ENCODE peak calls at places on chromosome 1, in ten cellular contexts. One of them, this sample, is unnamed.

GRCh38 chr1:6317101-6317760 is 56.3 kb upstream of the GPR153 start:
- DNase-seq in stimulated activated naive CD8-positive, alpha-beta T cell treated with anti-CD3 and anti-CD28 coated beads, Interleukin-15, Interleukin-2, amounts not matched to agents 100 U/mL and 50 U/mL, for 24 hours: no peak
- DNase-seq in fibroblast of gingiva: no peak
- DNase-seq in T-helper 1 cell: no peak
- DNase-seq in HCEC 1CT: peak
- DNase-seq in lower lobe of right lung: no peak
- DNase-seq in left ventricle myocardium inferior: no peak
- DNase-seq in tibial artery: no peak
- DNase-seq in stimulated activated CD8-positive, alpha-beta memory T cell treated with anti-CD3 and anti-CD28 coated beads, Interleukin-15, amount 100 ng/mL, for 48 hours: no peak
- DNase-seq in GOT3: no peak
- DNase-seq in this sample: peak

GRCh38 chr1:74697832-74698231 is 24.2 kb upstream of the ERICH3 start:
- DNase-seq in stimulated activated naive CD8-positive, alpha-beta T cell treated with anti-CD3 and anti-CD28 coated beads, Interleukin-15, Interleukin-2, amounts not matched to agents 100 U/mL and 50 U/mL, for 24 hours: no peak
- DNase-seq in fibroblast of gingiva: no peak
- DNase-seq in T-helper 1 cell: no peak
- DNase-seq in HCEC 1CT: no peak
- DNase-seq in lower lobe of right lung: no peak
- DNase-seq in left ventricle myocardium inferior: no peak
- DNase-seq in tibial artery: no peak
- DNase-seq in stimulated activated CD8-positive, alpha-beta memory T cell treated with anti-CD3 and anti-CD28 coated beads, Interleukin-15, amount 100 ng/mL, for 48 hours: no peak
- DNase-seq in GOT3: no peak
- DNase-seq in this sample: no peak

GRCh38 chr1:200048244-200048643 is 20.7 kb downstream of the NR5A2 start:
- DNase-seq in stimulated activated naive CD8-positive, alpha-beta T cell treated with anti-CD3 and anti-CD28 coated beads, Interleukin-15, Interleukin-2, amounts not matched to agents 100 U/mL and 50 U/mL, for 24 hours: no peak
- DNase-seq in fibroblast of gingiva: no peak
- DNase-seq in T-helper 1 cell: no peak
- DNase-seq in HCEC 1CT: no peak
- DNase-seq in lower lobe of right lung: no peak
- DNase-seq in left ventricle myocardium inferior: no peak
- DNase-seq in tibial artery: no peak
- DNase-seq in stimulated activated CD8-positive, alpha-beta memory T cell treated with anti-CD3 and anti-CD28 coated beads, Interleukin-15, amount 100 ng/mL, for 48 hours: no peak
- DNase-seq in GOT3: no peak
- DNase-seq in this sample: no peak

GRCh38 chr1:16371725-16372124 is 4.7 kb downstream of the SZRD1 start:
- DNase-seq in stimulated activated naive CD8-positive, alpha-beta T cell treated with anti-CD3 and anti-CD28 coated beads, Interleukin-15, Interleukin-2, amounts not matched to agents 100 U/mL and 50 U/mL, for 24 hours: no peak
- DNase-seq in fibroblast of gingiva: peak
- DNase-seq in T-helper 1 cell: no peak
- DNase-seq in HCEC 1CT: peak
- DNase-seq in lower lobe of right lung: no peak
- DNase-seq in left ventricle myocardium inferior: no peak
- DNase-seq in tibial artery: no peak
- DNase-seq in stimulated activated CD8-positive, alpha-beta memory T cell treated with anti-CD3 and anti-CD28 coated beads, Interleukin-15, amount 100 ng/mL, for 48 hours: no peak
- DNase-seq in GOT3: no peak
- DNase-seq in this sample: no peak

GRCh38 chr1:163069142-163069541 is at the start of gene RGS4:
- DNase-seq in stimulated activated naive CD8-positive, alpha-beta T cell treated with anti-CD3 and anti-CD28 coated beads, Interleukin-15, Interleukin-2, amounts not matched to agents 100 U/mL and 50 U/mL, for 24 hours: no peak
- DNase-seq in fibroblast of gingiva: peak
- DNase-seq in T-helper 1 cell: no peak
- DNase-seq in HCEC 1CT: peak
- DNase-seq in lower lobe of right lung: no peak
- DNase-seq in left ventricle myocardium inferior: peak
- DNase-seq in tibial artery: peak
- DNase-seq in stimulated activated CD8-positive, alpha-beta memory T cell treated with anti-CD3 and anti-CD28 coated beads, Interleukin-15, amount 100 ng/mL, for 48 hours: no peak
- DNase-seq in GOT3: peak
- DNase-seq in this sample: no peak

GRCh38 chr1:215507119-215507518 is 60.0 kb upstream of the KCTD3 start:
- DNase-seq in stimulated activated naive CD8-positive, alpha-beta T cell treated with anti-CD3 and anti-CD28 coated beads, Interleukin-15, Interleukin-2, amounts not matched to agents 100 U/mL and 50 U/mL, for 24 hours: no peak
- DNase-seq in fibroblast of gingiva: no peak
- DNase-seq in T-helper 1 cell: no peak
- DNase-seq in HCEC 1CT: no peak
- DNase-seq in lower lobe of right lung: no peak
- DNase-seq in left ventricle myocardium inferior: no peak
- DNase-seq in tibial artery: no peak
- DNase-seq in stimulated activated CD8-positive, alpha-beta memory T cell treated with anti-CD3 and anti-CD28 coated beads, Interleukin-15, amount 100 ng/mL, for 48 hours: no peak
- DNase-seq in GOT3: no peak
- DNase-seq in this sample: no peak

GRCh38 chr1:41280189-41281032 is 38.3 kb upstream of the SCMH1 start:
- DNase-seq in stimulated activated naive CD8-positive, alpha-beta T cell treated with anti-CD3 and anti-CD28 coated beads, Interleukin-15, Interleukin-2, amounts not matched to agents 100 U/mL and 50 U/mL, for 24 hours: no peak
- DNase-seq in fibroblast of gingiva: no peak
- DNase-seq in T-helper 1 cell: no peak
- DNase-seq in HCEC 1CT: no peak
- DNase-seq in lower lobe of right lung: no peak
- DNase-seq in left ventricle myocardium inferior: no peak
- DNase-seq in tibial artery: no peak
- DNase-seq in stimulated activated CD8-positive, alpha-beta memory T cell treated with anti-CD3 and anti-CD28 coated beads, Interleukin-15, amount 100 ng/mL, for 48 hours: no peak
- DNase-seq in GOT3: no peak
- DNase-seq in this sample: no peak

GRCh38 chr1:215595231-215595630 is 28.1 kb downstream of the KCTD3 start:
- DNase-seq in stimulated activated naive CD8-positive, alpha-beta T cell treated with anti-CD3 and anti-CD28 coated beads, Interleukin-15, Interleukin-2, amounts not matched to agents 100 U/mL and 50 U/mL, for 24 hours: no peak
- DNase-seq in fibroblast of gingiva: no peak
- DNase-seq in T-helper 1 cell: no peak
- DNase-seq in HCEC 1CT: peak
- DNase-seq in lower lobe of right lung: no peak
- DNase-seq in left ventricle myocardium inferior: no peak
- DNase-seq in tibial artery: no peak
- DNase-seq in stimulated activated CD8-positive, alpha-beta memory T cell treated with anti-CD3 and anti-CD28 coated beads, Interleukin-15, amount 100 ng/mL, for 48 hours: no peak
- DNase-seq in GOT3: no peak
- DNase-seq in this sample: no peak

GRCh38 chr1:11037740-11038182 is 9.3 kb downstream of the MASP2 start:
- DNase-seq in stimulated activated naive CD8-positive, alpha-beta T cell treated with anti-CD3 and anti-CD28 coated beads, Interleukin-15, Interleukin-2, amounts not matched to agents 100 U/mL and 50 U/mL, for 24 hours: peak
- DNase-seq in fibroblast of gingiva: peak
- DNase-seq in T-helper 1 cell: peak
- DNase-seq in HCEC 1CT: peak
- DNase-seq in lower lobe of right lung: peak
- DNase-seq in left ventricle myocardium inferior: peak
- DNase-seq in tibial artery: peak
- DNase-seq in stimulated activated CD8-positive, alpha-beta memory T cell treated with anti-CD3 and anti-CD28 coated beads, Interleukin-15, amount 100 ng/mL, for 48 hours: peak
- DNase-seq in GOT3: peak
- DNase-seq in this sample: peak

GRCh38 chr1:197224160-197224559 is 43.9 kb upstream of the CRB1 start:
- DNase-seq in stimulated activated naive CD8-positive, alpha-beta T cell treated with anti-CD3 and anti-CD28 coated beads, Interleukin-15, Interleukin-2, amounts not matched to agents 100 U/mL and 50 U/mL, for 24 hours: no peak
- DNase-seq in fibroblast of gingiva: no peak
- DNase-seq in T-helper 1 cell: no peak
- DNase-seq in HCEC 1CT: peak
- DNase-seq in lower lobe of right lung: no peak
- DNase-seq in left ventricle myocardium inferior: no peak
- DNase-seq in tibial artery: no peak
- DNase-seq in stimulated activated CD8-positive, alpha-beta memory T cell treated with anti-CD3 and anti-CD28 coated beads, Interleukin-15, amount 100 ng/mL, for 48 hours: no peak
- DNase-seq in GOT3: no peak
- DNase-seq in this sample: no peak

GRCh38 chr1:201275266-201275666 is 8.0 kb upstream of the PKP1 start:
- DNase-seq in stimulated activated naive CD8-positive, alpha-beta T cell treated with anti-CD3 and anti-CD28 coated beads, Interleukin-15, Interleukin-2, amounts not matched to agents 100 U/mL and 50 U/mL, for 24 hours: no peak
- DNase-seq in fibroblast of gingiva: peak
- DNase-seq in T-helper 1 cell: no peak
- DNase-seq in HCEC 1CT: peak
- DNase-seq in lower lobe of right lung: no peak
- DNase-seq in left ventricle myocardium inferior: peak
- DNase-seq in tibial artery: no peak
- DNase-seq in stimulated activated CD8-positive, alpha-beta memory T cell treated with anti-CD3 and anti-CD28 coated beads, Interleukin-15, amount 100 ng/mL, for 48 hours: no peak
- DNase-seq in GOT3: peak
- DNase-seq in this sample: no peak

GRCh38 chr1:35111106-35111505 is 31.9 kb downstream of the ZMYM1 start:
- DNase-seq in stimulated activated naive CD8-positive, alpha-beta T cell treated with anti-CD3 and anti-CD28 coated beads, Interleukin-15, Interleukin-2, amounts not matched to agents 100 U/mL and 50 U/mL, for 24 hours: no peak
- DNase-seq in fibroblast of gingiva: peak
- DNase-seq in T-helper 1 cell: no peak
- DNase-seq in HCEC 1CT: peak
- DNase-seq in lower lobe of right lung: no peak
- DNase-seq in left ventricle myocardium inferior: no peak
- DNase-seq in tibial artery: no peak
- DNase-seq in stimulated activated CD8-positive, alpha-beta memory T cell treated with anti-CD3 and anti-CD28 coated beads, Interleukin-15, amount 100 ng/mL, for 48 hours: no peak
- DNase-seq in GOT3: no peak
- DNase-seq in this sample: no peak

GRCh38 chr1:54354899-54355298 is 51.3 kb downstream of the SSBP3 start:
- DNase-seq in stimulated activated naive CD8-positive, alpha-beta T cell treated with anti-CD3 and anti-CD28 coated beads, Interleukin-15, Interleukin-2, amounts not matched to agents 100 U/mL and 50 U/mL, for 24 hours: no peak
- DNase-seq in fibroblast of gingiva: no peak
- DNase-seq in T-helper 1 cell: no peak
- DNase-seq in HCEC 1CT: no peak
- DNase-seq in lower lobe of right lung: no peak
- DNase-seq in left ventricle myocardium inferior: no peak
- DNase-seq in tibial artery: no peak
- DNase-seq in stimulated activated CD8-positive, alpha-beta memory T cell treated with anti-CD3 and anti-CD28 coated beads, Interleukin-15, amount 100 ng/mL, for 48 hours: no peak
- DNase-seq in GOT3: no peak
- DNase-seq in this sample: no peak

GRCh38 chr1:119136401-119136800 is 4.1 kb downstream of the WARS2 start:
- DNase-seq in stimulated activated naive CD8-positive, alpha-beta T cell treated with anti-CD3 and anti-CD28 coated beads, Interleukin-15, Interleukin-2, amounts not matched to agents 100 U/mL and 50 U/mL, for 24 hours: no peak
- DNase-seq in fibroblast of gingiva: peak
- DNase-seq in T-helper 1 cell: no peak
- DNase-seq in HCEC 1CT: peak
- DNase-seq in lower lobe of right lung: no peak
- DNase-seq in left ventricle myocardium inferior: no peak
- DNase-seq in tibial artery: no peak
- DNase-seq in stimulated activated CD8-positive, alpha-beta memory T cell treated with anti-CD3 and anti-CD28 coated beads, Interleukin-15, amount 100 ng/mL, for 48 hours: no peak
- DNase-seq in GOT3: no peak
- DNase-seq in this sample: no peak

GRCh38 chr1:67464741-67465140 is 34.5 kb upstream of the SERBP1 start:
- DNase-seq in stimulated activated naive CD8-positive, alpha-beta T cell treated with anti-CD3 and anti-CD28 coated beads, Interleukin-15, Interleukin-2, amounts not matched to agents 100 U/mL and 50 U/mL, for 24 hours: no peak
- DNase-seq in fibroblast of gingiva: no peak
- DNase-seq in T-helper 1 cell: no peak
- DNase-seq in HCEC 1CT: no peak
- DNase-seq in lower lobe of right lung: no peak
- DNase-seq in left ventricle myocardium inferior: no peak
- DNase-seq in tibial artery: no peak
- DNase-seq in stimulated activated CD8-positive, alpha-beta memory T cell treated with anti-CD3 and anti-CD28 coated beads, Interleukin-15, amount 100 ng/mL, for 48 hours: no peak
- DNase-seq in GOT3: no peak
- DNase-seq in this sample: no peak

GRCh38 chr1:901108-901859 is 22.4 kb upstream of the SAMD11 start:
- DNase-seq in stimulated activated naive CD8-positive, alpha-beta T cell treated with anti-CD3 and anti-CD28 coated beads, Interleukin-15, Interleukin-2, amounts not matched to agents 100 U/mL and 50 U/mL, for 24 hours: no peak
- DNase-seq in fibroblast of gingiva: no peak
- DNase-seq in T-helper 1 cell: no peak
- DNase-seq in HCEC 1CT: no peak
- DNase-seq in lower lobe of right lung: no peak
- DNase-seq in left ventricle myocardium inferior: no peak
- DNase-seq in tibial artery: no peak
- DNase-seq in stimulated activated CD8-positive, alpha-beta memory T cell treated with anti-CD3 and anti-CD28 coated beads, Interleukin-15, amount 100 ng/mL, for 48 hours: no peak
- DNase-seq in GOT3: no peak
- DNase-seq in this sample: no peak

GRCh38 chr1:234467821-234468220 is 11.2 kb downstream of the TARBP1 start:
- DNase-seq in stimulated activated naive CD8-positive, alpha-beta T cell treated with anti-CD3 and anti-CD28 coated beads, Interleukin-15, Interleukin-2, amounts not matched to agents 100 U/mL and 50 U/mL, for 24 hours: no peak
- DNase-seq in fibroblast of gingiva: no peak
- DNase-seq in T-helper 1 cell: no peak
- DNase-seq in HCEC 1CT: no peak
- DNase-seq in lower lobe of right lung: no peak
- DNase-seq in left ventricle myocardium inferior: no peak
- DNase-seq in tibial artery: no peak
- DNase-seq in stimulated activated CD8-positive, alpha-beta memory T cell treated with anti-CD3 and anti-CD28 coated beads, Interleukin-15, amount 100 ng/mL, for 48 hours: no peak
- DNase-seq in GOT3: no peak
- DNase-seq in this sample: no peak

GRCh38 chr1:222065234-222065633 is 323.3 kb upstream of the DUSP10 start:
- DNase-seq in stimulated activated naive CD8-positive, alpha-beta T cell treated with anti-CD3 and anti-CD28 coated beads, Interleukin-15, Interleukin-2, amounts not matched to agents 100 U/mL and 50 U/mL, for 24 hours: no peak
- DNase-seq in fibroblast of gingiva: no peak
- DNase-seq in T-helper 1 cell: no peak
- DNase-seq in HCEC 1CT: no peak
- DNase-seq in lower lobe of right lung: no peak
- DNase-seq in left ventricle myocardium inferior: no peak
- DNase-seq in tibial artery: no peak
- DNase-seq in stimulated activated CD8-positive, alpha-beta memory T cell treated with anti-CD3 and anti-CD28 coated beads, Interleukin-15, amount 100 ng/mL, for 48 hours: no peak
- DNase-seq in GOT3: no peak
- DNase-seq in this sample: no peak

GRCh38 chr1:160629286-160630210 is 17.3 kb downstream of the SLAMF1 start:
- DNase-seq in stimulated activated naive CD8-positive, alpha-beta T cell treated with anti-CD3 and anti-CD28 coated beads, Interleukin-15, Interleukin-2, amounts not matched to agents 100 U/mL and 50 U/mL, for 24 hours: peak
- DNase-seq in fibroblast of gingiva: no peak
- DNase-seq in T-helper 1 cell: peak
- DNase-seq in HCEC 1CT: no peak
- DNase-seq in lower lobe of right lung: peak
- DNase-seq in left ventricle myocardium inferior: peak
- DNase-seq in tibial artery: peak
- DNase-seq in stimulated activated CD8-positive, alpha-beta memory T cell treated with anti-CD3 and anti-CD28 coated beads, Interleukin-15, amount 100 ng/mL, for 48 hours: peak
- DNase-seq in GOT3: no peak
- DNase-seq in this sample: peak

GRCh38 chr1:219661464-219662092 is 48.7 kb upstream of the ZC3H11B start:
- DNase-seq in stimulated activated naive CD8-positive, alpha-beta T cell treated with anti-CD3 and anti-CD28 coated beads, Interleukin-15, Interleukin-2, amounts not matched to agents 100 U/mL and 50 U/mL, for 24 hours: no peak
- DNase-seq in fibroblast of gingiva: no peak
- DNase-seq in T-helper 1 cell: no peak
- DNase-seq in HCEC 1CT: no peak
- DNase-seq in lower lobe of right lung: no peak
- DNase-seq in left ventricle myocardium inferior: no peak
- DNase-seq in tibial artery: no peak
- DNase-seq in stimulated activated CD8-positive, alpha-beta memory T cell treated with anti-CD3 and anti-CD28 coated beads, Interleukin-15, amount 100 ng/mL, for 48 hours: no peak
- DNase-seq in GOT3: no peak
- DNase-seq in this sample: no peak

GRCh38 chr1:219778793-219779369 is 149.5 kb downstream of the SLC30A10 start:
- DNase-seq in stimulated activated naive CD8-positive, alpha-beta T cell treated with anti-CD3 and anti-CD28 coated beads, Interleukin-15, Interleukin-2, amounts not matched to agents 100 U/mL and 50 U/mL, for 24 hours: no peak
- DNase-seq in fibroblast of gingiva: peak
- DNase-seq in T-helper 1 cell: no peak
- DNase-seq in HCEC 1CT: no peak
- DNase-seq in lower lobe of right lung: no peak
- DNase-seq in left ventricle myocardium inferior: no peak
- DNase-seq in tibial artery: no peak
- DNase-seq in stimulated activated CD8-positive, alpha-beta memory T cell treated with anti-CD3 and anti-CD28 coated beads, Interleukin-15, amount 100 ng/mL, for 48 hours: no peak
- DNase-seq in GOT3: no peak
- DNase-seq in this sample: no peak

GRCh38 chr1:8660455-8660854 is 157.0 kb downstream of the RERE start:
- DNase-seq in stimulated activated naive CD8-positive, alpha-beta T cell treated with anti-CD3 and anti-CD28 coated beads, Interleukin-15, Interleukin-2, amounts not matched to agents 100 U/mL and 50 U/mL, for 24 hours: no peak
- DNase-seq in fibroblast of gingiva: peak
- DNase-seq in T-helper 1 cell: no peak
- DNase-seq in HCEC 1CT: peak
- DNase-seq in lower lobe of right lung: no peak
- DNase-seq in left ventricle myocardium inferior: peak
- DNase-seq in tibial artery: peak
- DNase-seq in stimulated activated CD8-positive, alpha-beta memory T cell treated with anti-CD3 and anti-CD28 coated beads, Interleukin-15, amount 100 ng/mL, for 48 hours: no peak
- DNase-seq in GOT3: peak
- DNase-seq in this sample: no peak

GRCh38 chr1:15948091-15948591 is 27.8 kb downstream of the ZBTB17 start:
- DNase-seq in stimulated activated naive CD8-positive, alpha-beta T cell treated with anti-CD3 and anti-CD28 coated beads, Interleukin-15, Interleukin-2, amounts not matched to agents 100 U/mL and 50 U/mL, for 24 hours: peak
- DNase-seq in fibroblast of gingiva: no peak
- DNase-seq in T-helper 1 cell: no peak
- DNase-seq in HCEC 1CT: no peak
- DNase-seq in lower lobe of right lung: no peak
- DNase-seq in left ventricle myocardium inferior: no peak
- DNase-seq in tibial artery: no peak
- DNase-seq in stimulated activated CD8-positive, alpha-beta memory T cell treated with anti-CD3 and anti-CD28 coated beads, Interleukin-15, amount 100 ng/mL, for 48 hours: peak
- DNase-seq in GOT3: no peak
- DNase-seq in this sample: no peak

GRCh38 chr1:181137217-181137743 is 48.8 kb downstream of the IER5 start:
- DNase-seq in stimulated activated naive CD8-positive, alpha-beta T cell treated with anti-CD3 and anti-CD28 coated beads, Interleukin-15, Interleukin-2, amounts not matched to agents 100 U/mL and 50 U/mL, for 24 hours: no peak
- DNase-seq in fibroblast of gingiva: no peak
- DNase-seq in T-helper 1 cell: no peak
- DNase-seq in HCEC 1CT: no peak
- DNase-seq in lower lobe of right lung: no peak
- DNase-seq in left ventricle myocardium inferior: no peak
- DNase-seq in tibial artery: no peak
- DNase-seq in stimulated activated CD8-positive, alpha-beta memory T cell treated with anti-CD3 and anti-CD28 coated beads, Interleukin-15, amount 100 ng/mL, for 48 hours: no peak
- DNase-seq in GOT3: no peak
- DNase-seq in this sample: no peak

GRCh38 chr1:233364695-233365539 is 37.4 kb downstream of the MAP3K21 start:
- DNase-seq in stimulated activated naive CD8-positive, alpha-beta T cell treated with anti-CD3 and anti-CD28 coated beads, Interleukin-15, Interleukin-2, amounts not matched to agents 100 U/mL and 50 U/mL, for 24 hours: no peak
- DNase-seq in fibroblast of gingiva: no peak
- DNase-seq in T-helper 1 cell: no peak
- DNase-seq in HCEC 1CT: peak
- DNase-seq in lower lobe of right lung: no peak
- DNase-seq in left ventricle myocardium inferior: no peak
- DNase-seq in tibial artery: no peak
- DNase-seq in stimulated activated CD8-positive, alpha-beta memory T cell treated with anti-CD3 and anti-CD28 coated beads, Interleukin-15, amount 100 ng/mL, for 48 hours: no peak
- DNase-seq in GOT3: no peak
- DNase-seq in this sample: no peak

GRCh38 chr1:117586747-117587478 is 18.9 kb upstream of the TENT5C start:
- DNase-seq in stimulated activated naive CD8-positive, alpha-beta T cell treated with anti-CD3 and anti-CD28 coated beads, Interleukin-15, Interleukin-2, amounts not matched to agents 100 U/mL and 50 U/mL, for 24 hours: no peak
- DNase-seq in fibroblast of gingiva: peak
- DNase-seq in T-helper 1 cell: no peak
- DNase-seq in HCEC 1CT: no peak
- DNase-seq in lower lobe of right lung: no peak
- DNase-seq in left ventricle myocardium inferior: no peak
- DNase-seq in tibial artery: no peak
- DNase-seq in stimulated activated CD8-positive, alpha-beta memory T cell treated with anti-CD3 and anti-CD28 coated beads, Interleukin-15, amount 100 ng/mL, for 48 hours: no peak
- DNase-seq in GOT3: no peak
- DNase-seq in this sample: no peak

GRCh38 chr1:182633657-182634281 is 29.6 kb upstream of the RGS16 start:
- DNase-seq in stimulated activated naive CD8-positive, alpha-beta T cell treated with anti-CD3 and anti-CD28 coated beads, Interleukin-15, Interleukin-2, amounts not matched to agents 100 U/mL and 50 U/mL, for 24 hours: no peak
- DNase-seq in fibroblast of gingiva: no peak
- DNase-seq in T-helper 1 cell: no peak
- DNase-seq in HCEC 1CT: no peak
- DNase-seq in lower lobe of right lung: no peak
- DNase-seq in left ventricle myocardium inferior: no peak
- DNase-seq in tibial artery: no peak
- DNase-seq in stimulated activated CD8-positive, alpha-beta memory T cell treated with anti-CD3 and anti-CD28 coated beads, Interleukin-15, amount 100 ng/mL, for 48 hours: no peak
- DNase-seq in GOT3: no peak
- DNase-seq in this sample: no peak

GRCh38 chr1:57265105-57265504 is 158.8 kb downstream of the DAB1 start:
- DNase-seq in stimulated activated naive CD8-positive, alpha-beta T cell treated with anti-CD3 and anti-CD28 coated beads, Interleukin-15, Interleukin-2, amounts not matched to agents 100 U/mL and 50 U/mL, for 24 hours: no peak
- DNase-seq in fibroblast of gingiva: no peak
- DNase-seq in T-helper 1 cell: no peak
- DNase-seq in HCEC 1CT: no peak
- DNase-seq in lower lobe of right lung: no peak
- DNase-seq in left ventricle myocardium inferior: no peak
- DNase-seq in tibial artery: no peak
- DNase-seq in stimulated activated CD8-positive, alpha-beta memory T cell treated with anti-CD3 and anti-CD28 coated beads, Interleukin-15, amount 100 ng/mL, for 48 hours: no peak
- DNase-seq in GOT3: no peak
- DNase-seq in this sample: no peak